ENCODE peak calls at places on chromosomes 7 and 10, in ten cellular contexts. G is NCI-H1048; Q is activated CD4-positive, alpha-beta T cell treated with anti-CD3 and anti-CD28 coated beads, Interleukin-2, amount 50 U/mL, for 48 hours; J is AG08396; O is AG04450; I is NCI-H345; Y is SJSA1; B is NCI-H1092; A is left ventricle myocardium inferior; X is T-helper 2 cell. T is an unnamed sample.
A peak's percentile ranks its signal among the peaks of the same experiment; 100 is the strongest.

GRCh38 chr10:16612148-16612742 is 90.6 kb upstream of the C1QL3 start:
- DNase-seq in G (no peak), Q (peak; percentile 8), J (peak; percentile 35), O (peak; percentile 13), I (no peak), Y (no peak), B (no peak), A (no peak), X (no peak), T (peak; percentile 14)

GRCh38 chr7:50351267-50351666 is 46.8 kb downstream of the IKZF1 start:
- DNase-seq in G (no peak), Q (no peak), J (no peak), O (no peak), I (no peak), Y (no peak), B (no peak), A (no peak), X (no peak), T (no peak)

GRCh38 chr7:99244942-99245341 is 27.7 kb upstream of the MYH16 start:
- DNase-seq in G (no peak), Q (no peak), J (peak; percentile 48), O (no peak), I (no peak), Y (no peak), B (no peak), A (no peak), X (no peak), T (no peak)

GRCh38 chr7:107194051-107194450 is 25.2 kb downstream of the HBP1 start:
- DNase-seq in G (no peak), Q (no peak), J (no peak), O (no peak), I (no peak), Y (no peak), B (no peak), A (no peak), X (no peak), T (no peak)

GRCh38 chr7:65002972-65003585 is 3.4 kb downstream of the ERV3-1 start:
- DNase-seq in G (no peak), Q (no peak), J (no peak), O (no peak), I (no peak), Y (no peak), B (no peak), A (no peak), X (no peak), T (no peak)

GRCh38 chr10:87054373-87055295 is 34.5 kb downstream of the FAM25A start:
- DNase-seq in G (no peak), Q (peak; percentile 12), J (peak; percentile 46), O (peak; percentile 39), I (no peak), Y (no peak), B (no peak), A (no peak), X (no peak), T (no peak)

GRCh38 chr10:107477266-107477665 is 312.8 kb upstream of the SORCS1 start:
- DNase-seq in G (no peak), Q (no peak), J (no peak), O (no peak), I (no peak), Y (no peak), B (no peak), A (no peak), X (no peak), T (no peak)

GRCh38 chr7:94446308-94446707 is 51.6 kb downstream of the COL1A2 start:
- DNase-seq in G (no peak), Q (no peak), J (no peak), O (no peak), I (no peak), Y (no peak), B (no peak), A (no peak), X (no peak), T (no peak)

GRCh38 chr7:66609176-66609575 is 19.5 kb upstream of the KCTD7 start:
- DNase-seq in G (no peak), Q (no peak), J (no peak), O (no peak), I (no peak), Y (no peak), B (no peak), A (no peak), X (no peak), T (no peak)

GRCh38 chr7:50068026-50068425 is 25.0 kb downstream of the ZPBP start:
- DNase-seq in G (no peak), Q (peak; percentile 10), J (no peak), O (no peak), I (peak; percentile 78), Y (no peak), B (no peak), A (no peak), X (no peak), T (peak; percentile 4)

GRCh38 chr7:79009647-79010046 is 443.8 kb downstream of the MAGI2 start:
- DNase-seq in G (no peak), Q (no peak), J (no peak), O (no peak), I (no peak), Y (no peak), B (no peak), A (no peak), X (no peak), T (no peak)

GRCh38 chr10:121645696-121646095 is 47.5 kb upstream of the FGFR2 start:
- DNase-seq in G (no peak), Q (no peak), J (no peak), O (no peak), I (no peak), Y (no peak), B (no peak), A (no peak), X (no peak), T (no peak)

GRCh38 chr7:111486472-111487142 is 75.7 kb downstream of the IMMP2L start:
- DNase-seq in G (no peak), Q (no peak), J (peak; percentile 47), O (peak; percentile 23), I (peak; percentile 60), Y (peak; percentile 57), B (peak; percentile 37), A (no peak), X (no peak), T (peak; percentile 14)

GRCh38 chr7:157011333-157012112 is 1.1 kb upstream of the MNX1 start:
- DNase-seq in G (no peak), Q (peak; percentile 13), J (no peak), O (no peak), I (peak; percentile 39), Y (no peak), B (peak; percentile 45), A (no peak), X (no peak), T (no peak)

T was measured in kidney epithelial cell.